ENCODE peak calls at places on chromosomes 7 and 10, in six cellular contexts. One of them, this sample, is unnamed.

GRCh38 chr7:38300175-38300574 is 26.7 kb upstream of the TARP start:
- DNase-seq in mesothelial cell of epicardium: no peak
- DNase-seq in K562: peak
- DNase-seq in AG09309: no peak
- DNase-seq in CD4-positive, alpha-beta T cell: no peak
- DNase-seq in transverse colon: no peak
- DNase-seq in this sample: no peak

GRCh38 chr10:44576715-44577191 is 191.9 kb upstream of the CXCL12 start:
- DNase-seq in mesothelial cell of epicardium: no peak
- DNase-seq in K562: no peak
- DNase-seq in AG09309: peak
- DNase-seq in CD4-positive, alpha-beta T cell: no peak
- DNase-seq in transverse colon: no peak
- DNase-seq in this sample: no peak

GRCh38 chr10:75773139-75773801 is 341.8 kb downstream of the LRMDA start:
- DNase-seq in mesothelial cell of epicardium: no peak
- DNase-seq in K562: no peak
- DNase-seq in AG09309: no peak
- DNase-seq in CD4-positive, alpha-beta T cell: no peak
- DNase-seq in transverse colon: no peak
- DNase-seq in this sample: no peak

GRCh38 chr7:132108553-132108952 is 467.7 kb downstream of the PLXNA4 start:
- DNase-seq in mesothelial cell of epicardium: no peak
- DNase-seq in K562: no peak
- DNase-seq in AG09309: no peak
- DNase-seq in CD4-positive, alpha-beta T cell: no peak
- DNase-seq in transverse colon: no peak
- DNase-seq in this sample: no peak

GRCh38 chr10:126684171-126684745 is 13.8 kb upstream of the C10orf90 start:
- DNase-seq in mesothelial cell of epicardium: no peak
- DNase-seq in K562: no peak
- DNase-seq in AG09309: no peak
- DNase-seq in CD4-positive, alpha-beta T cell: no peak
- DNase-seq in transverse colon: no peak
- DNase-seq in this sample: no peak

GRCh38 chr10:35639651-35640311 is 2.3 kb downstream of the FZD8 start:
- DNase-seq in mesothelial cell of epicardium: peak
- DNase-seq in K562: no peak
- DNase-seq in AG09309: no peak
- DNase-seq in CD4-positive, alpha-beta T cell: no peak
- DNase-seq in transverse colon: peak
- DNase-seq in this sample: peak

GRCh38 chr10:7551891-7552731 is 114.7 kb downstream of the ITIH5 start:
- DNase-seq in mesothelial cell of epicardium: no peak
- DNase-seq in K562: no peak
- DNase-seq in AG09309: no peak
- DNase-seq in CD4-positive, alpha-beta T cell: no peak
- DNase-seq in transverse colon: no peak
- DNase-seq in this sample: no peak

GRCh38 chr7:116339564-116339963 is 129.2 kb downstream of the TES start:
- DNase-seq in mesothelial cell of epicardium: no peak
- DNase-seq in K562: peak
- DNase-seq in AG09309: no peak
- DNase-seq in CD4-positive, alpha-beta T cell: no peak
- DNase-seq in transverse colon: no peak
- DNase-seq in this sample: no peak

GRCh38 chr10:121804460-121804859 is 123.4 kb downstream of the ATE1 start:
- DNase-seq in mesothelial cell of epicardium: no peak
- DNase-seq in K562: no peak
- DNase-seq in AG09309: peak
- DNase-seq in CD4-positive, alpha-beta T cell: no peak
- DNase-seq in transverse colon: no peak
- DNase-seq in this sample: no peak

GRCh38 chr7:34158311-34158710 is 253.0 kb downstream of the BMPER start:
- DNase-seq in mesothelial cell of epicardium: no peak
- DNase-seq in K562: no peak
- DNase-seq in AG09309: no peak
- DNase-seq in CD4-positive, alpha-beta T cell: no peak
- DNase-seq in transverse colon: no peak
- DNase-seq in this sample: no peak

GRCh38 chr7:140214075-140214684 is 37.4 kb upstream of the KDM7A start:
- DNase-seq in mesothelial cell of epicardium: no peak
- DNase-seq in K562: no peak
- DNase-seq in AG09309: no peak
- DNase-seq in CD4-positive, alpha-beta T cell: no peak
- DNase-seq in transverse colon: peak
- DNase-seq in this sample: no peak

GRCh38 chr10:126663328-126663727 is 7.2 kb downstream of the C10orf90 start:
- DNase-seq in mesothelial cell of epicardium: no peak
- DNase-seq in K562: no peak
- DNase-seq in AG09309: peak
- DNase-seq in CD4-positive, alpha-beta T cell: no peak
- DNase-seq in transverse colon: no peak
- DNase-seq in this sample: no peak

GRCh38 chr7:74002474-74003017 is 25.4 kb upstream of the ELN start:
- DNase-seq in mesothelial cell of epicardium: no peak
- DNase-seq in K562: no peak
- DNase-seq in AG09309: peak
- DNase-seq in CD4-positive, alpha-beta T cell: no peak
- DNase-seq in transverse colon: peak
- DNase-seq in this sample: no peak

GRCh38 chr10:43863270-43863669 is 214.6 kb upstream of the ZNF32 start:
- DNase-seq in mesothelial cell of epicardium: no peak
- DNase-seq in K562: no peak
- DNase-seq in AG09309: no peak
- DNase-seq in CD4-positive, alpha-beta T cell: no peak
- DNase-seq in transverse colon: no peak
- DNase-seq in this sample: no peak

GRCh38 chr7:75573477-75574019 is 81.4 kb downstream of the SPDYE5 start:
- DNase-seq in mesothelial cell of epicardium: no peak
- DNase-seq in K562: no peak
- DNase-seq in AG09309: no peak
- DNase-seq in CD4-positive, alpha-beta T cell: no peak
- DNase-seq in transverse colon: no peak
- DNase-seq in this sample: no peak

GRCh38 chr7:50448823-50449222 is 1.3 kb downstream of the FIGNL1 start:
- DNase-seq in mesothelial cell of epicardium: no peak
- DNase-seq in K562: no peak
- DNase-seq in AG09309: no peak
- DNase-seq in CD4-positive, alpha-beta T cell: no peak
- DNase-seq in transverse colon: no peak
- DNase-seq in this sample: no peak

GRCh38 chr7:132113536-132114409 is 462.5 kb downstream of the PLXNA4 start:
- DNase-seq in mesothelial cell of epicardium: no peak
- DNase-seq in K562: peak
- DNase-seq in AG09309: no peak
- DNase-seq in CD4-positive, alpha-beta T cell: no peak
- DNase-seq in transverse colon: no peak
- DNase-seq in this sample: no peak

GRCh38 chr7:36806897-36807296 is 82.6 kb upstream of the AOAH start:
- DNase-seq in mesothelial cell of epicardium: no peak
- DNase-seq in K562: no peak
- DNase-seq in AG09309: no peak
- DNase-seq in CD4-positive, alpha-beta T cell: no peak
- DNase-seq in transverse colon: no peak
- DNase-seq in this sample: no peak

GRCh38 chr7:43636093-43636492 is 53.2 kb downstream of the STK17A start:
- DNase-seq in mesothelial cell of epicardium: no peak
- DNase-seq in K562: no peak
- DNase-seq in AG09309: no peak
- DNase-seq in CD4-positive, alpha-beta T cell: no peak
- DNase-seq in transverse colon: no peak
- DNase-seq in this sample: no peak

GRCh38 chr7:69738396-69738889 is 140.2 kb downstream of the AUTS2 start:
- DNase-seq in mesothelial cell of epicardium: no peak
- DNase-seq in K562: no peak
- DNase-seq in AG09309: no peak
- DNase-seq in CD4-positive, alpha-beta T cell: no peak
- DNase-seq in transverse colon: no peak
- DNase-seq in this sample: no peak

GRCh38 chr10:84012831-84013458 is 126.4 kb upstream of the GHITM start:
- DNase-seq in mesothelial cell of epicardium: no peak
- DNase-seq in K562: no peak
- DNase-seq in AG09309: no peak
- DNase-seq in CD4-positive, alpha-beta T cell: no peak
- DNase-seq in transverse colon: no peak
- DNase-seq in this sample: no peak

GRCh38 chr10:31604141-31604540 is 285.1 kb downstream of the ZEB1 start:
- DNase-seq in mesothelial cell of epicardium: no peak
- DNase-seq in K562: no peak
- DNase-seq in AG09309: peak
- DNase-seq in CD4-positive, alpha-beta T cell: no peak
- DNase-seq in transverse colon: no peak
- DNase-seq in this sample: no peak

GRCh38 chr7:25906760-25907159 is 245.2 kb upstream of the NFE2L3 start:
- DNase-seq in mesothelial cell of epicardium: no peak
- DNase-seq in K562: no peak
- DNase-seq in AG09309: no peak
- DNase-seq in CD4-positive, alpha-beta T cell: no peak
- DNase-seq in transverse colon: no peak
- DNase-seq in this sample: no peak

GRCh38 chr10:79207726-79208125 is 139.0 kb downstream of the ZMIZ1 start:
- DNase-seq in mesothelial cell of epicardium: no peak
- DNase-seq in K562: no peak
- DNase-seq in AG09309: no peak
- DNase-seq in CD4-positive, alpha-beta T cell: no peak
- DNase-seq in transverse colon: no peak
- DNase-seq in this sample: no peak

GRCh38 chr10:35567951-35568350 is 37.2 kb upstream of the GJD4 start:
- DNase-seq in mesothelial cell of epicardium: no peak
- DNase-seq in K562: no peak
- DNase-seq in AG09309: no peak
- DNase-seq in CD4-positive, alpha-beta T cell: no peak
- DNase-seq in transverse colon: no peak
- DNase-seq in this sample: no peak

GRCh38 chr7:17095001-17095574 is 203.4 kb upstream of the AHR start:
- DNase-seq in mesothelial cell of epicardium: no peak
- DNase-seq in K562: no peak
- DNase-seq in AG09309: peak
- DNase-seq in CD4-positive, alpha-beta T cell: no peak
- DNase-seq in transverse colon: no peak
- DNase-seq in this sample: no peak

GRCh38 chr7:92833766-92834605 is 2.4 kb downstream of the CDK6 start:
- DNase-seq in mesothelial cell of epicardium: peak
- DNase-seq in K562: peak
- DNase-seq in AG09309: no peak
- DNase-seq in CD4-positive, alpha-beta T cell: peak
- DNase-seq in transverse colon: peak
- DNase-seq in this sample: peak
- TF ChIP-seq CTCF in mesothelial cell of epicardium: no peak
- TF ChIP-seq CTCF in K562: peak
- TF ChIP-seq CTCF in AG09309: peak
- TF ChIP-seq CTCF in CD4-positive, alpha-beta T cell: no peak
- TF ChIP-seq CTCF in transverse colon: no peak
- TF ChIP-seq CTCF in this sample: no peak

GRCh38 chr10:58512470-58513188 is at the start of gene BICC1:
- DNase-seq in mesothelial cell of epicardium: peak
- DNase-seq in K562: no peak
- DNase-seq in AG09309: no peak
- DNase-seq in CD4-positive, alpha-beta T cell: no peak
- DNase-seq in transverse colon: peak
- DNase-seq in this sample: peak
- TF ChIP-seq CTCF in mesothelial cell of epicardium: no peak
- TF ChIP-seq CTCF in K562: no peak
- TF ChIP-seq CTCF in AG09309: no peak
- TF ChIP-seq CTCF in CD4-positive, alpha-beta T cell: no peak
- TF ChIP-seq CTCF in transverse colon: no peak
- TF ChIP-seq CTCF in this sample: no peak

GRCh38 chr7:98779800-98780199 is 90.0 kb downstream of the TMEM130 start:
- DNase-seq in mesothelial cell of epicardium: no peak
- DNase-seq in K562: no peak
- DNase-seq in AG09309: no peak
- DNase-seq in CD4-positive, alpha-beta T cell: no peak
- DNase-seq in transverse colon: no peak
- DNase-seq in this sample: no peak

GRCh38 chr7:98774893-98775292 is 94.9 kb downstream of the TMEM130 start:
- DNase-seq in mesothelial cell of epicardium: no peak
- DNase-seq in K562: no peak
- DNase-seq in AG09309: no peak
- DNase-seq in CD4-positive, alpha-beta T cell: no peak
- DNase-seq in transverse colon: no peak
- DNase-seq in this sample: no peak

GRCh38 chr7:98771519-98772241 is 98.1 kb downstream of the TMEM130 start:
- DNase-seq in mesothelial cell of epicardium: no peak
- DNase-seq in K562: no peak
- DNase-seq in AG09309: peak
- DNase-seq in CD4-positive, alpha-beta T cell: no peak
- DNase-seq in transverse colon: peak
- DNase-seq in this sample: no peak

GRCh38 chr7:98772242-98772603 is 97.6 kb downstream of the TMEM130 start:
- DNase-seq in mesothelial cell of epicardium: no peak
- DNase-seq in K562: no peak
- DNase-seq in AG09309: no peak
- DNase-seq in CD4-positive, alpha-beta T cell: no peak
- DNase-seq in transverse colon: no peak
- DNase-seq in this sample: no peak

DNA sequence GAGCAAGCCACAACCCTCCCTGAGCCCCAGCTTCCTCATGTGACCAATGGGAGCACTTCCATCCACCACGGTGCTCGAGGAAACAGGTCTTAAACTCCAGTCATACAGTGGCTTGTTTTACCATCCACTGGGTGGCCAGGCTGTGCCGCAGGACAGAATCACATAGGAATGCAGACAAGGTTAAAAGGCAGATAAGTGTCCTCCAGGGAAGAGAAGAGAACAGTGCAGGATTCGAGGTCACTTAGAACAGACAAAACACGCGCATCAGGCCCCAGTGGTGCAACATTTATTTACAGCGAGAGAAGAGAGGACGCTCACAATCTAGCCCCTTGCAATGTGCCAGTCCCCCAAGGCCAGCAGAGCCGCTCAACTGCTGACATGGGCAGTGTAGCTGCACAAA is 92.8 kb downstream of the TMEM130 start:
- DNase-seq in mesothelial cell of epicardium: no peak
- DNase-seq in K562: no peak
- DNase-seq in AG09309: no peak
- DNase-seq in CD4-positive, alpha-beta T cell: no peak
- DNase-seq in transverse colon: no peak
- DNase-seq in this sample: no peak
- TF ChIP-seq CTCF in mesothelial cell of epicardium: no peak
- TF ChIP-seq CTCF in K562: no peak
- TF ChIP-seq CTCF in AG09309: no peak
- TF ChIP-seq CTCF in CD4-positive, alpha-beta T cell: no peak
- TF ChIP-seq CTCF in transverse colon: no peak
- TF ChIP-seq CTCF in this sample: no peak

DNA sequence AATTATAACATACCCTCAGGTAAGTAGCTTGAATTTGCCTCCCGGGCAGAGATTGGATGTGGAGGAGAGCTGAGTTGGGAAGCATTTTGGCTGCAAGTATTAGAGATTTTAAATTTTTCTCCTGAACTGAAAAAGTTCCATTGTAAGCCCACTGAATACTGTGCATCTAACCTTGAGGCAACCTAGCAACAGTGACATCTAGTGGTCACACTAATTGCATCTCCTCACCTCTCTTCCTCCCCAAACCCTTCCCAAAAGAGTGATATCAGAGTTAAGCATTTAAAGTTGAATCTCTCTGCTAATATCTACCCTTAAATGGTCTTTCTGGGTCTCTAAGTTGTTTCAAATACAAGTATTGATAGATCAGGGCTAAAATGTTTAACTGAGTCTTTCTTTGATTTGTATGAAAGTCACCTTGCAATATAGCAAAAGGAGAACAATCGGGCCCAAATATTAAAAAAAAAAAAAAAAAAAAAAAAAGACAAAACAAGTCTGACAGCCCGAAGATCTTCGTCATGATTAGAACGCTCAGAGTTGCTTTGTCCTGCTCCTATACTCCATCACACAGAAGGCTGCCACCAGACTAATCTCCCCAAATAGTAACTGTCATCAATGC is 40.4 kb upstream of the DLX5 start:
- DNase-seq in mesothelial cell of epicardium: no peak
- DNase-seq in K562: peak
- DNase-seq in AG09309: peak
- DNase-seq in CD4-positive, alpha-beta T cell: no peak
- DNase-seq in transverse colon: no peak
- DNase-seq in this sample: peak
- TF ChIP-seq CTCF in mesothelial cell of epicardium: peak
- TF ChIP-seq CTCF in K562: peak
- TF ChIP-seq CTCF in AG09309: peak
- TF ChIP-seq CTCF in CD4-positive, alpha-beta T cell: peak
- TF ChIP-seq CTCF in transverse colon: no peak
- TF ChIP-seq CTCF in this sample: peak

This sample was measured in endothelial cell.